ENCODE peak calls at places on chromosomes 5 and 9, in four cellular contexts. F is astrocyte, Q is GM12878, P is GM23248. M is an unnamed sample.

GRCh38 chr9:100028201-100028784 is 70.5 kb downstream of the ERP44 start:
- DNase-seq in F (peak), Q (peak), P (peak), M (peak)

GRCh38 chr9:114696814-114697544 is 15.0 kb upstream of the TEX48 start:
- DNase-seq in F (peak), Q (peak), P (peak), M (no peak)

GRCh38 chr9:105959491-105959890 is 265.1 kb downstream of the TMEM38B start:
- DNase-seq in F (no peak), Q (no peak), P (no peak), M (no peak)

GRCh38 chr9:110954822-110955291 is 83.4 kb downstream of the LPAR1 start:
- DNase-seq in F (peak), Q (no peak), P (no peak), M (no peak)

GRCh38 chr9:131282688-131283422 is 6.5 kb upstream of the FAM78A start:
- DNase-seq in F (peak), Q (no peak), P (peak), M (no peak)

GRCh38 chr5:130796902-130797301 is 368.2 kb downstream of the HINT1 start:
- DNase-seq in F (no peak), Q (no peak), P (no peak), M (no peak)

GRCh38 chr5:103286622-103287021 is 28.1 kb downstream of the MACIR start:
- DNase-seq in F (no peak), Q (no peak), P (no peak), M (no peak)

GRCh38 chr5:172858511-172858989 is 24.5 kb downstream of the ERGIC1 start:
- DNase-seq in F (no peak), Q (no peak), P (peak), M (no peak)

GRCh38 chr9:124852829-124853531 is at the start of gene WDR38:
- DNase-seq in F (no peak), Q (no peak), P (peak), M (peak)

GRCh38 chr5:99104538-99105132 is 175.8 kb upstream of the CHD1 start:
- DNase-seq in F (peak), Q (no peak), P (peak), M (peak)

GRCh38 chr9:70257991-70258691 is 637 bp upstream of the SMC5 start:
- DNase-seq in F (peak), Q (no peak), P (peak), M (peak)

GRCh38 chr5:78005021-78005785 is 229.1 kb upstream of the TBCA start:
- DNase-seq in F (peak), Q (no peak), P (peak), M (no peak)

GRCh38 chr9:81906656-81907055 is 21.6 kb upstream of the SPATA31D4 start:
- DNase-seq in F (peak), Q (no peak), P (peak), M (no peak)

GRCh38 chr5:180155331-180155881 is 53.6 kb downstream of the RASGEF1C start:
- DNase-seq in F (no peak), Q (no peak), P (no peak), M (no peak)

GRCh38 chr9:36169166-36169565 is at the start of gene CCIN:
- DNase-seq in F (no peak), Q (no peak), P (no peak), M (no peak)

GRCh38 chr9:27436234-27436633 is 87.9 kb upstream of the IFNK start:
- DNase-seq in F (no peak), Q (no peak), P (no peak), M (no peak)

GRCh38 chr9:73116030-73116429 is 35.6 kb upstream of the ANXA1 start:
- DNase-seq in F (peak), Q (no peak), P (peak), M (no peak)

GRCh38 chr9:96599298-96599697 is 20.3 kb downstream of the CDC14B start:
- DNase-seq in F (no peak), Q (no peak), P (peak), M (no peak)

GRCh38 chr5:137376127-137376526 is 123.0 kb downstream of the SPOCK1 start:
- DNase-seq in F (no peak), Q (no peak), P (no peak), M (no peak)

GRCh38 chr5:50726475-50727148 is 60.2 kb downstream of the PARP8 start:
- DNase-seq in F (no peak), Q (no peak), P (no peak), M (no peak)

GRCh38 chr9:131624636-131625241 is 79.4 kb downstream of the PRRT1B start:
- DNase-seq in F (peak), Q (no peak), P (peak), M (no peak)

GRCh38 chr5:146340260-146341081 is 1.8 kb downstream of the POU4F3 start:
- DNase-seq in F (peak), Q (no peak), P (peak), M (peak)

GRCh38 chr9:111349766-111350165 is 19.7 kb upstream of the OR2K2 start:
- DNase-seq in F (no peak), Q (no peak), P (no peak), M (no peak)

GRCh38 chr9:122865300-122865699 is 36.9 kb upstream of the PDCL start:
- DNase-seq in F (no peak), Q (no peak), P (no peak), M (no peak)

GRCh38 chr9:85523202-85523601 is 218.6 kb downstream of the AGTPBP1 start:
- DNase-seq in F (no peak), Q (no peak), P (no peak), M (no peak)

GRCh38 chr5:157497875-157498611 is 38.0 kb downstream of the NIPAL4 start:
- DNase-seq in F (no peak), Q (no peak), P (no peak), M (no peak)

GRCh38 chr9:136663311-136663679 is 579 bp downstream of the EGFL7 start:
- DNase-seq in F (no peak), Q (no peak), P (no peak), M (no peak)

GRCh38 chr9:136664000-136664798 is 1.5 kb downstream of the EGFL7 start:
- DNase-seq in F (no peak), Q (no peak), P (no peak), M (no peak)

GRCh38 chr9:136665111-136665703 is 2.5 kb downstream of the EGFL7 start:
- DNase-seq in F (no peak), Q (no peak), P (peak), M (peak)

GRCh38 chr9:136665704-136666363 is 3.1 kb downstream of the EGFL7 start:
- DNase-seq in F (no peak), Q (no peak), P (peak), M (peak)

DNA sequence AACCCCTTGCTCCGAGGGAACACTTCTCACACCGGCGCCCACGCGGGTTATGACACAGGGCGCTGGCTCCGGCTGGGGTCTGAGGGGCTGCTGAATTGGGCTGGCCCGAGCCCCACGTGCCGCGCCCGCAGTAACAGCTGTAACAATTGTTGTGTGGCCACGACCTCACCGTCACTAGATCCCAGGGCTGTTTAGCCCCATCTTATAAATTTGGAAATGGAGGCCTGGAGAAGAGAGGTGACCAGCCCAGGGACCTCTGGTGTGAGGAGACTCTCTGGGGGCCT is 2.0 kb downstream of the EGFL7 start:
- DNase-seq in F (no peak), Q (no peak), P (no peak), M (no peak)
- TF ChIP-seq EZH2 in F (no peak), Q (no peak), P (no peak), M (no peak)

GRCh38 chr9:16871358-16872151 is 1.1 kb upstream of the BNC2 start:
- DNase-seq in F (peak), Q (no peak), P (peak), M (peak)
- TF ChIP-seq EZH2 in F (no peak), Q (no peak), P (no peak), M (no peak)

GRCh38 chr9:113687107-113687679 is 188.9 kb upstream of the ZNF618 start:
- DNase-seq in F (no peak), Q (no peak), P (no peak), M (no peak)

GRCh38 chr9:113690055-113690740 is 185.9 kb upstream of the ZNF618 start:
- DNase-seq in F (no peak), Q (no peak), P (no peak), M (no peak)

GRCh38 chr9:113692264-113692663 is 183.8 kb upstream of the ZNF618 start:
- DNase-seq in F (no peak), Q (no peak), P (no peak), M (no peak)

GRCh38 chr9:113682297-113682771 is 193.8 kb upstream of the ZNF618 start:
- DNase-seq in F (peak), Q (no peak), P (peak), M (peak)

GRCh38 chr9:113687680-113688371 is 188.3 kb upstream of the ZNF618 start:
- DNase-seq in F (no peak), Q (no peak), P (no peak), M (no peak)
- TF ChIP-seq EZH2 in F (peak), Q (no peak), P (no peak), M (peak)

GRCh38 chr5:122311888-122312669 is at the start of gene SNCAIP:
- DNase-seq in F (peak), Q (no peak), P (peak), M (no peak)
- TF ChIP-seq EZH2 in F (no peak), Q (no peak), P (no peak), M (peak)

GRCh38 chr9:78351816-78352215 is 54.9 kb downstream of the PSAT1 start:
- DNase-seq in F (no peak), Q (no peak), P (no peak), M (no peak)

GRCh38 chr9:78354324-78354973 is 57.5 kb downstream of the PSAT1 start:
- DNase-seq in F (no peak), Q (no peak), P (no peak), M (no peak)

DNA sequence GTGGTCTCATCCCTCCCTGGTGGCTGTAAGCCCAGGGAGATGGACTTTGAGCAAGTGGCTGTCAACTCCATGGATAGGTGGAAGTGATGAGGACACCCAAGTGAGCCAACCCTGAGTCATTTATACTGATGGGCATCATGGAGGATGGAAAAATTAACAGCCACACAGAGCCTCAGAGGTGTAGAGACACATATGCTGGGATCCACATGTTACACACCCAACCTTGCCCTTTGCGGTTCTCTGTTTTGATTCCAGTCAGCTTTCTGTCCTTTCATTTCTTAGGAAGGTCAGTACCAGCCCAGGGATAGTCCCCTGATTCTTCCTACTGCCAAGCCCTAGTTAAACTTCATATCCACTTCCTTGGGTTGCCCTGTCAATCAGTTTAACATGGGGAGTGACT is 51.9 kb downstream of the PSAT1 start:
- DNase-seq in F (no peak), Q (no peak), P (no peak), M (no peak)
- TF ChIP-seq EZH2 in F (no peak), Q (no peak), P (no peak), M (no peak)

DNA sequence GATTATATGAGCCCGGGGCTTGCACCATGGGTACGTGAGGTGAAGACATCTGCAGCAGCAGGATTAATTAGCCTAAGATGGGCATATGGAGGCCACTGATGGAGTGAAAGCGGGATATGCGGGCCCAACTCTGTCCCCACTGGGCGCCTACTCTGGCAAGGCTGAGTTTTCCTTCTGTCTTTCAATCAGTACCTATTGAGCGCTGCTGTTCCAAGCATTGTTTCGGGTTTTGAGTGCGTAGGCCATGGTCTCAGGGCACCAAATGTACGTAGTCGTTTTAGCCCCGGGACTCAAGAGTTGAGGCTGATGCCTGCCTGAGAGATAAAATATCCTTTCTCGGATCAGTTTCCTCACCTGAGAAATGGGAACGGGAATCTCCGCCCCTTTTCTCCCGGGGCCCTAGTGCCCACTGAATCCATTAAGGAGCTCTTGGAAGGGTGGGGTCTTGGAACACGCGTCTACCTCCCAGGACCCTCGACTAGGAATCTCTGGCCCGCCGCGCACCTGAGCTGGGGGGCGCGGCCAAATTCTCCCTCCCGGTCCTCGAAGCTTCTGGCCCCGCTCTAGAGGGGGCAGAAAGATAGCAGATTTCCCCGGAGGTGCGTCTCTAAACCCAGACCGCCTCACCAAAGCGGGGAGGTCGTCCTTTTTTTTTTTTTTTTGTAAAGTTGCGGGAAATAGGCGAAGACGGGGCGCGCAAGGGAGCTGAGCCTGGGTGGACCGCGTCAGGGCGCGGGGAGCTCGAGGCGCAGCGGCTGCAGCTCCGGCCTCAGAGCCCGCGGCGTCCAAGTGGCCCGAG is 544 bp upstream of the CXXC5 start:
- DNase-seq in F (no peak), Q (no peak), P (no peak), M (no peak)
- TF ChIP-seq EZH2 in F (no peak), Q (no peak), P (no peak), M (no peak)

M was measured in A673.